ENCODE peak calls at places on chromosomes 6 and 20, in nine cellular contexts. One of them, this sample, is unnamed.

GRCh38 chr20:34083137-34083536 is 28.9 kb downstream of the EIF2S2 start:
- DNase-seq in A172: peak
- DNase-seq in head of caudate nucleus: no peak
- DNase-seq in B cell: no peak
- DNase-seq in fibroblast of the conjunctiva: peak
- DNase-seq in GM20000: no peak
- DNase-seq in Caki2: peak
- DNase-seq in uterus: peak
- DNase-seq in occipital lobe: no peak
- DNase-seq in this sample: peak

GRCh38 chr6:132811276-132811675 is 3.1 kb upstream of the RPS12 start:
- DNase-seq in Caki2: no peak
- DNase-seq in A172: no peak
- DNase-seq in B cell: no peak
- DNase-seq in head of caudate nucleus: no peak
- DNase-seq in uterus: no peak
- DNase-seq in fibroblast of the conjunctiva: no peak
- DNase-seq in occipital lobe: no peak
- DNase-seq in GM20000: no peak
- DNase-seq in this sample: no peak

GRCh38 chr6:365835-366234 is 25.7 kb upstream of the IRF4 start:
- DNase-seq in A172: no peak
- DNase-seq in GM20000: no peak
- DNase-seq in B cell: no peak
- DNase-seq in head of caudate nucleus: no peak
- DNase-seq in occipital lobe: no peak
- DNase-seq in fibroblast of the conjunctiva: no peak
- DNase-seq in Caki2: no peak
- DNase-seq in uterus: no peak
- DNase-seq in this sample: no peak

GRCh38 chr6:129499871-129500219 is 210.1 kb downstream of the ARHGAP18 start:
- DNase-seq in GM20000: no peak
- DNase-seq in B cell: no peak
- DNase-seq in A172: no peak
- DNase-seq in uterus: no peak
- DNase-seq in Caki2: no peak
- DNase-seq in head of caudate nucleus: no peak
- DNase-seq in fibroblast of the conjunctiva: no peak
- DNase-seq in occipital lobe: no peak
- DNase-seq in this sample: no peak

GRCh38 chr6:132252113-132252512 is 149.2 kb downstream of the MOXD1 start:
- DNase-seq in head of caudate nucleus: no peak
- DNase-seq in uterus: no peak
- DNase-seq in Caki2: no peak
- DNase-seq in A172: no peak
- DNase-seq in occipital lobe: no peak
- DNase-seq in fibroblast of the conjunctiva: no peak
- DNase-seq in B cell: no peak
- DNase-seq in GM20000: no peak
- DNase-seq in this sample: no peak

GRCh38 chr20:10524643-10525042 is 89.5 kb downstream of the SLX4IP start:
- DNase-seq in B cell: no peak
- DNase-seq in occipital lobe: no peak
- DNase-seq in head of caudate nucleus: no peak
- DNase-seq in Caki2: peak
- DNase-seq in fibroblast of the conjunctiva: no peak
- DNase-seq in GM20000: no peak
- DNase-seq in uterus: no peak
- DNase-seq in A172: peak
- DNase-seq in this sample: no peak

GRCh38 chr6:34512738-34513115 is 43.4 kb downstream of the SPDEF start:
- DNase-seq in head of caudate nucleus: no peak
- DNase-seq in B cell: no peak
- DNase-seq in Caki2: no peak
- DNase-seq in A172: no peak
- DNase-seq in fibroblast of the conjunctiva: no peak
- DNase-seq in GM20000: no peak
- DNase-seq in occipital lobe: no peak
- DNase-seq in uterus: no peak
- DNase-seq in this sample: no peak

GRCh38 chr20:24629668-24630067 is 160.2 kb downstream of the SYNDIG1 start:
- DNase-seq in uterus: no peak
- DNase-seq in Caki2: no peak
- DNase-seq in A172: no peak
- DNase-seq in GM20000: no peak
- DNase-seq in B cell: no peak
- DNase-seq in fibroblast of the conjunctiva: no peak
- DNase-seq in occipital lobe: no peak
- DNase-seq in head of caudate nucleus: no peak
- DNase-seq in this sample: no peak

GRCh38 chr6:33882154-33882553 is 78.4 kb upstream of the MLN start:
- DNase-seq in occipital lobe: no peak
- DNase-seq in B cell: no peak
- DNase-seq in head of caudate nucleus: no peak
- DNase-seq in fibroblast of the conjunctiva: no peak
- DNase-seq in uterus: peak
- DNase-seq in GM20000: no peak
- DNase-seq in Caki2: no peak
- DNase-seq in A172: no peak
- DNase-seq in this sample: no peak

GRCh38 chr6:138837246-138837645 is 41.4 kb downstream of the ECT2L start:
- DNase-seq in head of caudate nucleus: no peak
- DNase-seq in occipital lobe: no peak
- DNase-seq in uterus: no peak
- DNase-seq in Caki2: no peak
- DNase-seq in GM20000: no peak
- DNase-seq in fibroblast of the conjunctiva: no peak
- DNase-seq in A172: no peak
- DNase-seq in B cell: no peak
- DNase-seq in this sample: no peak

GRCh38 chr6:20286968-20287565 is 74.8 kb upstream of the MBOAT1 start:
- DNase-seq in Caki2: no peak
- DNase-seq in fibroblast of the conjunctiva: no peak
- DNase-seq in uterus: no peak
- DNase-seq in GM20000: no peak
- DNase-seq in B cell: no peak
- DNase-seq in occipital lobe: no peak
- DNase-seq in head of caudate nucleus: no peak
- DNase-seq in A172: no peak
- DNase-seq in this sample: no peak

GRCh38 chr20:8255945-8256632 is 124.0 kb downstream of the PLCB1 start:
- DNase-seq in head of caudate nucleus: no peak
- DNase-seq in occipital lobe: no peak
- DNase-seq in GM20000: no peak
- DNase-seq in Caki2: no peak
- DNase-seq in uterus: no peak
- DNase-seq in B cell: no peak
- DNase-seq in fibroblast of the conjunctiva: no peak
- DNase-seq in A172: no peak
- DNase-seq in this sample: no peak

GRCh38 chr20:33673411-33674293 is 576 bp downstream of the NECAB3 start:
- DNase-seq in A172: peak
- DNase-seq in Caki2: no peak
- DNase-seq in uterus: no peak
- DNase-seq in B cell: no peak
- DNase-seq in occipital lobe: no peak
- DNase-seq in fibroblast of the conjunctiva: no peak
- DNase-seq in GM20000: peak
- DNase-seq in head of caudate nucleus: no peak
- DNase-seq in this sample: no peak

GRCh38 chr6:130215526-130215925 is 7.2 kb downstream of the SAMD3 start:
- DNase-seq in occipital lobe: no peak
- DNase-seq in uterus: no peak
- DNase-seq in A172: no peak
- DNase-seq in head of caudate nucleus: no peak
- DNase-seq in B cell: no peak
- DNase-seq in Caki2: no peak
- DNase-seq in GM20000: no peak
- DNase-seq in fibroblast of the conjunctiva: no peak
- DNase-seq in this sample: no peak

GRCh38 chr6:133854167-133854632 is 34.7 kb upstream of the TCF21 start:
- DNase-seq in head of caudate nucleus: no peak
- DNase-seq in Caki2: no peak
- DNase-seq in GM20000: no peak
- DNase-seq in occipital lobe: no peak
- DNase-seq in B cell: no peak
- DNase-seq in fibroblast of the conjunctiva: no peak
- DNase-seq in A172: no peak
- DNase-seq in uterus: no peak
- DNase-seq in this sample: no peak

GRCh38 chr20:63973636-63974401 is 4.1 kb upstream of the ZNF512B start:
- DNase-seq in GM20000: peak
- DNase-seq in A172: peak
- DNase-seq in Caki2: peak
- DNase-seq in fibroblast of the conjunctiva: peak
- DNase-seq in B cell: peak
- DNase-seq in uterus: peak
- DNase-seq in occipital lobe: peak
- DNase-seq in head of caudate nucleus: peak
- DNase-seq in this sample: peak

GRCh38 chr6:5866547-5867051 is 140.1 kb downstream of the NRN1 start:
- DNase-seq in A172: peak
- DNase-seq in occipital lobe: no peak
- DNase-seq in head of caudate nucleus: no peak
- DNase-seq in B cell: no peak
- DNase-seq in Caki2: peak
- DNase-seq in GM20000: no peak
- DNase-seq in uterus: no peak
- DNase-seq in fibroblast of the conjunctiva: peak
- DNase-seq in this sample: no peak

GRCh38 chr6:157239671-157240058 is 83.7 kb downstream of the TMEM242 start:
- DNase-seq in fibroblast of the conjunctiva: no peak
- DNase-seq in head of caudate nucleus: no peak
- DNase-seq in A172: no peak
- DNase-seq in B cell: no peak
- DNase-seq in uterus: no peak
- DNase-seq in GM20000: no peak
- DNase-seq in Caki2: no peak
- DNase-seq in occipital lobe: no peak
- DNase-seq in this sample: no peak

GRCh38 chr6:21597243-21597682 is 3.7 kb downstream of the SOX4 start:
- DNase-seq in B cell: no peak
- DNase-seq in GM20000: no peak
- DNase-seq in Caki2: no peak
- DNase-seq in fibroblast of the conjunctiva: no peak
- DNase-seq in uterus: no peak
- DNase-seq in head of caudate nucleus: no peak
- DNase-seq in occipital lobe: no peak
- DNase-seq in A172: no peak
- DNase-seq in this sample: no peak

GRCh38 chr6:5471044-5471443 is 209.7 kb downstream of the FARS2 start:
- DNase-seq in head of caudate nucleus: peak
- DNase-seq in GM20000: peak
- DNase-seq in A172: peak
- DNase-seq in occipital lobe: peak
- DNase-seq in fibroblast of the conjunctiva: peak
- DNase-seq in uterus: no peak
- DNase-seq in B cell: peak
- DNase-seq in Caki2: peak
- DNase-seq in this sample: peak

GRCh38 chr6:117484052-117484646 is 1.7 kb downstream of the DCBLD1 start:
- DNase-seq in fibroblast of the conjunctiva: no peak
- DNase-seq in GM20000: no peak
- DNase-seq in Caki2: no peak
- DNase-seq in occipital lobe: no peak
- DNase-seq in uterus: no peak
- DNase-seq in head of caudate nucleus: no peak
- DNase-seq in A172: no peak
- DNase-seq in B cell: no peak
- DNase-seq in this sample: no peak

GRCh38 chr6:17584241-17584803 is 15.8 kb upstream of the FAM8A1 start:
- DNase-seq in fibroblast of the conjunctiva: peak
- DNase-seq in Caki2: peak
- DNase-seq in head of caudate nucleus: no peak
- DNase-seq in B cell: no peak
- DNase-seq in GM20000: peak
- DNase-seq in A172: peak
- DNase-seq in occipital lobe: no peak
- DNase-seq in uterus: peak
- DNase-seq in this sample: peak

GRCh38 chr6:147508871-147509608 is 550 bp downstream of the SAMD5 start:
- DNase-seq in fibroblast of the conjunctiva: no peak
- DNase-seq in B cell: no peak
- DNase-seq in uterus: peak
- DNase-seq in head of caudate nucleus: no peak
- DNase-seq in A172: no peak
- DNase-seq in GM20000: no peak
- DNase-seq in occipital lobe: no peak
- DNase-seq in Caki2: no peak
- DNase-seq in this sample: no peak

GRCh38 chr6:75842191-75842590 is 93.2 kb downstream of the MYO6 start:
- DNase-seq in head of caudate nucleus: no peak
- DNase-seq in Caki2: no peak
- DNase-seq in A172: no peak
- DNase-seq in occipital lobe: no peak
- DNase-seq in fibroblast of the conjunctiva: no peak
- DNase-seq in GM20000: no peak
- DNase-seq in uterus: no peak
- DNase-seq in B cell: no peak
- DNase-seq in this sample: no peak

GRCh38 chr20:35907017-35907685 is 47.2 kb downstream of the SCAND1 start:
- DNase-seq in GM20000: no peak
- DNase-seq in uterus: peak
- DNase-seq in head of caudate nucleus: no peak
- DNase-seq in fibroblast of the conjunctiva: no peak
- DNase-seq in A172: no peak
- DNase-seq in Caki2: no peak
- DNase-seq in occipital lobe: no peak
- DNase-seq in B cell: no peak
- DNase-seq in this sample: no peak

GRCh38 chr20:38658879-38659612 is 57.4 kb downstream of the ARHGAP40 start:
- DNase-seq in A172: no peak
- DNase-seq in GM20000: peak
- DNase-seq in B cell: no peak
- DNase-seq in head of caudate nucleus: no peak
- DNase-seq in fibroblast of the conjunctiva: no peak
- DNase-seq in occipital lobe: no peak
- DNase-seq in uterus: no peak
- DNase-seq in Caki2: peak
- DNase-seq in this sample: peak

GRCh38 chr6:125781307-125781868 is 9.4 kb upstream of the NCOA7 start:
- DNase-seq in A172: no peak
- DNase-seq in fibroblast of the conjunctiva: no peak
- DNase-seq in B cell: no peak
- DNase-seq in occipital lobe: no peak
- DNase-seq in Caki2: no peak
- DNase-seq in head of caudate nucleus: peak
- DNase-seq in GM20000: peak
- DNase-seq in uterus: peak
- DNase-seq in this sample: peak

GRCh38 chr6:38131527-38131965 is 312.0 kb downstream of the ZFAND3 start:
- DNase-seq in A172: peak
- DNase-seq in uterus: no peak
- DNase-seq in fibroblast of the conjunctiva: peak
- DNase-seq in GM20000: peak
- DNase-seq in head of caudate nucleus: no peak
- DNase-seq in occipital lobe: no peak
- DNase-seq in Caki2: no peak
- DNase-seq in B cell: no peak
- DNase-seq in this sample: no peak

GRCh38 chr20:47502801-47503239 is 1.1 kb downstream of the NCOA3 start:
- DNase-seq in A172: peak
- DNase-seq in Caki2: peak
- DNase-seq in fibroblast of the conjunctiva: peak
- DNase-seq in uterus: no peak
- DNase-seq in head of caudate nucleus: no peak
- DNase-seq in occipital lobe: no peak
- DNase-seq in B cell: peak
- DNase-seq in GM20000: no peak
- DNase-seq in this sample: peak

GRCh38 chr6:91098006-91098405 is 511.1 kb upstream of the MAP3K7 start:
- DNase-seq in occipital lobe: no peak
- DNase-seq in Caki2: peak
- DNase-seq in GM20000: no peak
- DNase-seq in B cell: no peak
- DNase-seq in fibroblast of the conjunctiva: no peak
- DNase-seq in uterus: no peak
- DNase-seq in A172: no peak
- DNase-seq in head of caudate nucleus: no peak
- DNase-seq in this sample: no peak

GRCh38 chr6:131116755-131117360 is 18.4 kb upstream of the AKAP7 start:
- DNase-seq in GM20000: peak
- DNase-seq in B cell: no peak
- DNase-seq in occipital lobe: no peak
- DNase-seq in A172: peak
- DNase-seq in uterus: no peak
- DNase-seq in fibroblast of the conjunctiva: peak
- DNase-seq in head of caudate nucleus: no peak
- DNase-seq in Caki2: peak
- DNase-seq in this sample: peak